ENCODE peak calls at places on chromosomes 12 and 14, in four cellular contexts. Z is HepG2, E is HCT116, T is H1. H is an unnamed sample.

GRCh38 chr12:118327381-118327780 is 45.3 kb downstream of the TAOK3 start:
- DNase-seq in Z (no peak), E (no peak), T (no peak), H (no peak)

GRCh38 chr12:24839268-24839791 is 109.6 kb downstream of the BCAT1 start:
- DNase-seq in Z (no peak), E (no peak), T (no peak), H (no peak)

GRCh38 chr12:43099691-43100163 is 452.3 kb downstream of the ADAMTS20 start:
- DNase-seq in Z (no peak), E (no peak), T (no peak), H (no peak)

GRCh38 chr12:47155457-47156166 is 75.9 kb upstream of the AMIGO2 start:
- DNase-seq in Z (no peak), E (no peak), T (no peak), H (no peak)

GRCh38 chr12:115049617-115050016 is 365.6 kb upstream of the TBX3 start:
- DNase-seq in Z (no peak), E (no peak), T (no peak), H (no peak)

GRCh38 chr12:93365616-93366015 is 12.1 kb upstream of the NUDT4 start:
- DNase-seq in Z (no peak), E (no peak), T (no peak), H (no peak)

GRCh38 chr14:25034803-25035681 is 14.9 kb downstream of the STXBP6 start:
- DNase-seq in Z (peak), E (no peak), T (no peak), H (no peak)

GRCh38 chr12:122646568-122647220 is 56.5 kb downstream of the HCAR2 start:
- DNase-seq in Z (no peak), E (no peak), T (no peak), H (no peak)

GRCh38 chr14:93304771-93305170 is 28.1 kb downstream of the BTBD7 start:
- DNase-seq in Z (peak), E (no peak), T (no peak), H (no peak)

GRCh38 chr12:110704750-110705149 is 15.8 kb upstream of the HVCN1 start:
- DNase-seq in Z (peak), E (peak), T (no peak), H (no peak)
- TF ChIP-seq ZNF274 in Z (no peak), E (no peak), T (no peak), H (no peak)

GRCh38 chr12:104680070-104680469 is 223.3 kb downstream of the CHST11 start:
- DNase-seq in Z (peak), E (peak), T (no peak), H (no peak)
- TF ChIP-seq ZNF274 in Z (no peak), E (no peak), T (no peak), H (no peak)

GRCh38 chr12:61220337-61220736 is 1039.9 kb upstream of the USP15 start:
- DNase-seq in Z (no peak), E (no peak), T (no peak), H (no peak)
- TF ChIP-seq ZNF274 in Z (no peak), E (no peak), T (no peak), H (no peak)

DNA sequence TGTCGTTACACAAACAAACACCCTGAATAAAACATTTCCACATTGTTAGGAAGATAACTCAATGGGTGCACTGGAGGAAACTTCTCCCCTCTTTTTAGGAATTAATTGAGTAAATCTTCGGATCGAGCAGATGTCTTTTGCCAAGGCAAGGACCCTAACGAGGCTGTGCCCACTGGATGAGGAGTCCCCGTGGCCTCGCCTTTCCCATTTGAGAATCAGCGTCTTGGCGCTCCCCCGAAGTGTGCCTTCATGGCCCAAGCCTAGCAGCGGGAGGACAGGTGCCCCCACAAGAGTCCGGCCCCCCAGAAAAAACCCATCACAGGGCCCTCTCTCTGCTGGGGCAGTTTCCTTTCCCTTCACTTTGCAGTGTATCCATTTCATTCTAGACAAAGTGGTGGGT is 246.6 kb downstream of the BCL11B start:
- DNase-seq in Z (no peak), E (no peak), T (no peak), H (no peak)
- TF ChIP-seq ZNF274 in Z (no peak), E (no peak), T (no peak), H (no peak)

GRCh38 chr12:22458301-22458917 is 85.9 kb downstream of the C2CD5 start:
- DNase-seq in Z (no peak), E (no peak), T (no peak), H (no peak)

GRCh38 chr12:22461786-22462185 is 82.6 kb downstream of the C2CD5 start:
- DNase-seq in Z (no peak), E (no peak), T (no peak), H (no peak)

DNA sequence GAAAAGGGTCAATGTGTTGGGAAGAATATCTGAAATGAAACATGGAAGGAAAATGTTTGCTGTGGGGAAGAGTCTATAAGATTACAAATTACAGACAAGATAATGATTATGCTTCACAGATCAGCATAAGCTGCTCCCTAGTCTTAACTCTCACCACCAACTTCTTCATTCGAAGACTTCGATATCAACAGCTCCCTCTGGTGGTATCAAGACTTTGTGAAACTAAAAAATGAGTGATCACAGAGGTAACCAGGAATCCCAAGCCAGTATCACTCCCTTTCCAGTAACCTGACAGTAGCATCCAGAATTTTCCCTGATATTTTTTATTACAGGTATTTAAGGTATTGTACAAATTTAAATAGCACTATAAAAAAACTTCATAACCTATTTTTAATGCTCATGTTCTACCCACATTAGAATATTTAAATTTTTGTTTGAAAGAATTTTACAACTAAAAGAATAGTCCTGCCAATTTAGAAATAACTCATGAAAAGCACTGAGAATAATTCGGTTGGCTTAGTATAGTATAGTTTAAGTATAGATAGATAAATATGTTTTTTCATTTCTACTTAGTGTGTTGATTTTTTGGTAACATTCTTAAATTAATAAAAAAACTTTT is 84.4 kb downstream of the C2CD5 start:
- DNase-seq in Z (peak), E (peak), T (no peak), H (peak)
- TF ChIP-seq ZNF274 in Z (no peak), E (no peak), T (no peak), H (no peak)